ENCODE peak calls at places on chromosomes 7 and 10, in nine cellular contexts. P is fibroblast of mammary gland, S is MCF 10A, T is heart left ventricle, O is HFF-Myc, G is suprapubic skin, K is thoracic aorta, Q is tibial artery, W is RWPE1. U is an unnamed sample.

GRCh38 chr10:124291009-124291671 is 127.6 kb downstream of the OAT start:
- DNase-seq in P (no peak), T (peak; percentile 59), K (no peak), Q (peak; percentile 62), S (peak; percentile 42), O (no peak), G (peak; percentile 54), W (no peak), U (no peak)

GRCh38 chr7:38321515-38321944 is 48.1 kb upstream of the TARP start:
- DNase-seq in O (no peak), Q (peak; percentile 42), G (no peak), S (peak; percentile 54), T (no peak), K (no peak), P (peak; percentile 88), W (peak; percentile 31), U (no peak)

GRCh38 chr10:132705173-132705572 is 80.8 kb downstream of the NKX6-2 start:
- DNase-seq in Q (no peak), T (no peak), W (no peak), S (peak; percentile 0), G (peak; percentile 58), P (no peak), O (no peak), K (no peak), U (no peak)

GRCh38 chr7:134120405-134120804 is 6.7 kb upstream of the LRGUK start:
- DNase-seq in Q (no peak), P (peak; percentile 15), G (no peak), O (no peak), T (no peak), K (no peak), W (no peak), S (no peak), U (no peak)

GRCh38 chr7:55026867-55027490 is 8.2 kb downstream of the EGFR start:
- DNase-seq in Q (peak; percentile 59), S (peak; percentile 27), T (no peak), G (no peak), W (no peak), O (no peak), P (peak; percentile 50), K (no peak), U (no peak)

GRCh38 chr7:26860361-26860760 is 4.0 kb downstream of the SKAP2 start:
- DNase-seq in O (no peak), Q (no peak), S (peak; percentile 78), G (no peak), W (no peak), K (no peak), P (peak; percentile 43), T (no peak), U (no peak)

GRCh38 chr10:44950326-44951225 is 9.0 kb upstream of the RASSF4 start:
- DNase-seq in S (no peak), W (no peak), G (peak; percentile 27), Q (no peak), O (no peak), T (no peak), K (no peak), P (no peak), U (no peak)

GRCh38 chr7:155669717-155670505 is 25.4 kb downstream of the RBM33 start:
- DNase-seq in T (no peak), S (no peak), K (no peak), W (no peak), G (no peak), P (peak; percentile 88), O (peak; percentile 63), Q (no peak), U (no peak)

GRCh38 chr7:132161231-132161915 is 414.9 kb downstream of the PLXNA4 start:
- DNase-seq in O (no peak), W (no peak), T (peak; percentile 81), Q (no peak), P (no peak), G (no peak), S (no peak), K (no peak), U (no peak)

GRCh38 chr7:77484785-77485184 is 52.3 kb upstream of the PTPN12 start:
- DNase-seq in S (no peak), P (no peak), G (no peak), K (no peak), T (no peak), Q (no peak), W (no peak), O (no peak), U (no peak)

GRCh38 chr7:86963599-86964230 is 95.7 kb downstream of the ELAPOR2 start:
- DNase-seq in S (no peak), Q (no peak), W (no peak), G (no peak), K (no peak), O (no peak), T (no peak), P (no peak), U (no peak)

GRCh38 chr7:22184549-22185199 is 172.3 kb downstream of the RAPGEF5 start:
- DNase-seq in G (no peak), W (no peak), P (no peak), O (no peak), S (no peak), Q (no peak), K (no peak), T (no peak), U (no peak)

GRCh38 chr7:116449441-116449840 is 50.1 kb upstream of the CAV2 start:
- DNase-seq in T (no peak), P (no peak), Q (no peak), O (no peak), S (no peak), W (no peak), K (no peak), G (no peak), U (no peak)

GRCh38 chr7:91344911-91345310 is 80.7 kb downstream of the FZD1 start:
- DNase-seq in W (no peak), P (no peak), G (no peak), S (no peak), Q (no peak), K (no peak), T (no peak), O (no peak), U (peak; percentile 6)

GRCh38 chr10:61404771-61405170 is 48.4 kb downstream of the TMEM26 start:
- DNase-seq in Q (no peak), K (no peak), O (no peak), W (no peak), S (peak; percentile 2), P (peak; percentile 61), T (no peak), G (no peak), U (no peak)

GRCh38 chr7:115087437-115087836 is 165.5 kb downstream of the MDFIC start:
- DNase-seq in K (no peak), Q (no peak), G (no peak), W (peak; percentile 71), T (no peak), P (peak; percentile 90), S (peak; percentile 53), O (peak; percentile 64), U (no peak)

GRCh38 chr7:102170417-102170970 is 116.2 kb upstream of the SH2B2 start:
- DNase-seq in T (no peak), K (no peak), S (no peak), G (no peak), P (peak; percentile 17), Q (no peak), W (no peak), O (no peak), U (no peak)

GRCh38 chr10:74445493-74445892 is 294.5 kb downstream of the ADK start:
- DNase-seq in P (no peak), O (no peak), Q (no peak), W (no peak), K (no peak), S (no peak), T (no peak), G (no peak), U (no peak)

DNA sequence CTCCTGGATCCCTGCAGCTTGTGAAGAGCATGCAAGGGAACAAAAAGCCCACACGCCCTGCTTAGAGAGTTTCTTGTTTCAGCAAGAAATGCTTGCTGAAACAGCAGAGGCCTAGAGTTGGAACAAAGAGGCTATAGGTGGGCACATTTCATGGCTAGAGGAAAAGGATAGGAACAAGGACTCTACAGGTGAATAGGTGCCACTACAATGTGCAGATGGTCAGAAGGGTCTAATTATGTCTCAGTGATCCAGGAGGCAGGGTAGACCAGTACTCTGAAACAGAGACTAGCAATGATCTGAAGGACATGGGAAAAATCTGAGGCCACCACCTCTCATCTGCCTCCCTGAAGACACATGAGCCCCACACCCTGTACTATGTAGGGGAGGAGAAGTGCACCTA is 609.0 kb downstream of the REEP3 start:
- DNase-seq in S (no peak), P (no peak), W (no peak), O (no peak), K (no peak), G (no peak), T (no peak), Q (no peak), U (no peak)
- TF ChIP-seq CTCF in S (no peak), P (no peak), W (no peak), O (no peak), K (no peak), G (no peak), T (no peak), Q (no peak), U (no peak)

GRCh38 chr10:67903581-67903980 is 19.1 kb downstream of the SIRT1 start:
- DNase-seq in T (no peak), S (no peak), Q (no peak), O (no peak), W (no peak), G (no peak), P (no peak), K (no peak), U (no peak)
- TF ChIP-seq CTCF in T (no peak), S (no peak), Q (no peak), O (no peak), W (no peak), G (no peak), P (no peak), K (no peak), U (no peak)

DNA sequence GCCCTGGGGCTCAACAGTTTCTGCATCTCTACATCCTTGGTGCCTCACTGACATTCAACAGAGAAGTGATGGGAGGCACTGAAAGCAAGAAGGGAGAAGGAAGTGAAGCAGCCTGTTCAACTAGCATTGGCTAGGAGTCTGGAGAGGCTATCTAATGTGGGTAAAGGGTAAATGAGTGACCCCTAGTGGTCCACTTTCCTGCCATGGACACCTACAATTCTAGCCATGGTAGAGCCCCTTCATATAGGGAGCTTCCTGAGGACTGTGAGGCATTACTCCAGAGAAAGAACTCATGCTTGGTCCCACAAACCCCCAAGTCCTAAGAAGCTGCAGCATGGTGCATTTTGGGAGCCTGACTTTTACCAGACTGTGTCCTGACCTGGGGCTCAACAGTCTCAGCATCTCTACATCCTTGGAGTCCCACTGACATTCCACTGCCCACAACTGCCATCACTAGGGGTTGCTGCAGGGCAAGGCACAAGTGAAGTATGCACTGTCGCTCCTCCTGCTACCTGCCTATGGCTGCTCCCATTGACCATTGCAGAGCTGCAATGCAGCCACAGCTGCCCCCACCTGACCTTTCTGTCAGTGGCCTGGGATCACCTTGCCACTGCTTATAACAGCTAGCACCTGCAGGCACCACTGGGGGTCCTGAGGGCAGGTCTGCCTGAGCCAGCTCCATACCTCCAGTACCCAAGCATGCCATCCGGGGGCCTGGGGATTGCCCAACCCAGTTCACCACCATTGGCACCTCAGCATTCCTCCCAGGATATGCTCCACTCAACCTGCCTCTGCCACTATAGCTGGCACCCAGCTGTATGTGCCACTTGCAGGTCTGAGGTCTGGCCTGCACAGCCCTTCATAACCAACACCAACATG is 44.1 kb upstream of the CDK6 start:
- DNase-seq in O (no peak), Q (no peak), T (no peak), S (peak; percentile 42), P (peak; percentile 37), G (no peak), K (no peak), W (no peak), U (peak; percentile 25)
- TF ChIP-seq CTCF in O (no peak), Q (peak; percentile 18), T (peak; percentile 31), S (no peak), P (peak; percentile 29), G (no peak), K (peak; percentile 29), W (no peak), U (peak; percentile 46)

GRCh38 chr7:29977926-29978652 is 11.5 kb downstream of the SCRN1 start:
- DNase-seq in O (no peak), G (no peak), W (no peak), S (peak; percentile 10), Q (no peak), P (no peak), K (no peak), T (no peak), U (no peak)
- TF ChIP-seq CTCF in O (no peak), G (no peak), W (no peak), S (no peak), Q (no peak), P (no peak), K (no peak), T (no peak), U (no peak)